ENCODE peak calls at places on chromosomes 12 and 14, in seven cellular contexts. S, Z, V, U, W, E and R are unnamed samples.

GRCh38 chr12:97164936-97165335 is 257.9 kb downstream of the NEDD1 start:
- DNase-seq in S (no peak), Z (no peak), V (no peak), U (no peak), W (no peak), E (no peak), R (no peak)

GRCh38 chr14:104378636-104379225 is 200.8 kb upstream of the C14orf180 start:
- DNase-seq in S (no peak), Z (no peak), V (no peak), U (no peak), W (no peak), E (peak; percentile 14), R (no peak)

GRCh38 chr14:68895304-68895703 is 83.8 kb downstream of the ACTN1 start:
- DNase-seq in S (no peak), Z (no peak), V (no peak), U (no peak), W (no peak), E (no peak), R (no peak)

GRCh38 chr14:72962829-72963312 is 36.6 kb downstream of the DCAF4 start:
- DNase-seq in S (no peak), Z (peak; percentile 87), V (no peak), U (peak; percentile 84), W (peak; percentile 33), E (no peak), R (peak; percentile 79)

GRCh38 chr14:28779416-28779941 is 12.9 kb downstream of the FOXG1 start:
- DNase-seq in S (no peak), Z (no peak), V (no peak), U (no peak), W (no peak), E (no peak), R (no peak)

GRCh38 chr12:1488908-1489381 is 105.4 kb downstream of the FBXL14 start:
- DNase-seq in S (no peak), Z (peak; percentile 40), V (peak; percentile 65), U (no peak), W (no peak), E (no peak), R (peak; percentile 64)

GRCh38 chr12:131332224-131332623 is 378.5 kb downstream of the ADGRD1 start:
- DNase-seq in S (no peak), Z (no peak), V (peak; percentile 1), U (no peak), W (no peak), E (no peak), R (no peak)

GRCh38 chr14:104399432-104400155 is 180.0 kb upstream of the C14orf180 start:
- DNase-seq in S (peak; percentile 32), Z (no peak), V (no peak), U (no peak), W (no peak), E (no peak), R (no peak)

GRCh38 chr14:55071051-55071450 is 19.6 kb downstream of the MAPK1IP1L start:
- DNase-seq in S (no peak), Z (peak; percentile 21), V (peak; percentile 10), U (no peak), W (no peak), E (no peak), R (peak; percentile 38)

GRCh38 chr12:25689996-25690501 is 137.0 kb upstream of the LMNTD1 start:
- DNase-seq in S (no peak), Z (no peak), V (peak; percentile 31), U (no peak), W (no peak), E (peak; percentile 50), R (no peak)

GRCh38 chr14:99158646-99159165 is 113.3 kb downstream of the BCL11B start:
- DNase-seq in S (no peak), Z (no peak), V (no peak), U (no peak), W (no peak), E (no peak), R (no peak)

GRCh38 chr12:116879509-116880212 is 1.6 kb downstream of the HRK start:
- DNase-seq in S (no peak), Z (peak; percentile 9), V (no peak), U (no peak), W (no peak), E (no peak), R (no peak)

GRCh38 chr12:1719139-1719538 is 28.3 kb downstream of the ADIPOR2 start:
- DNase-seq in S (no peak), Z (peak; percentile 38), V (no peak), U (no peak), W (no peak), E (no peak), R (peak; percentile 20)

GRCh38 chr14:24851406-24851805 is 198.5 kb downstream of the STXBP6 start:
- DNase-seq in S (no peak), Z (no peak), V (no peak), U (no peak), W (no peak), E (no peak), R (no peak)

GRCh38 chr14:24849471-24849870 is 200.5 kb downstream of the STXBP6 start:
- DNase-seq in S (no peak), Z (peak; percentile 43), V (no peak), U (no peak), W (no peak), E (no peak), R (peak; percentile 48)

GRCh38 chr14:24853446-24853845 is 196.5 kb downstream of the STXBP6 start:
- DNase-seq in S (no peak), Z (no peak), V (no peak), U (no peak), W (no peak), E (no peak), R (no peak)

GRCh38 chr14:24851837-24852236 is 198.1 kb downstream of the STXBP6 start:
- DNase-seq in S (no peak), Z (peak; percentile 34), V (no peak), U (no peak), W (no peak), E (no peak), R (peak; percentile 52)

GRCh38 chr14:24852312-24853060 is 197.5 kb downstream of the STXBP6 start:
- DNase-seq in S (no peak), Z (no peak), V (no peak), U (no peak), W (no peak), E (no peak), R (no peak)
- H3K4me3 ChIP-seq in S (no peak overlapping the region), Z (no peak overlapping the region), V (no peak overlapping the region), U (no peak overlapping the region), W (no peak overlapping the region), E (no peak overlapping the region), R (no peak overlapping the region)

DNA sequence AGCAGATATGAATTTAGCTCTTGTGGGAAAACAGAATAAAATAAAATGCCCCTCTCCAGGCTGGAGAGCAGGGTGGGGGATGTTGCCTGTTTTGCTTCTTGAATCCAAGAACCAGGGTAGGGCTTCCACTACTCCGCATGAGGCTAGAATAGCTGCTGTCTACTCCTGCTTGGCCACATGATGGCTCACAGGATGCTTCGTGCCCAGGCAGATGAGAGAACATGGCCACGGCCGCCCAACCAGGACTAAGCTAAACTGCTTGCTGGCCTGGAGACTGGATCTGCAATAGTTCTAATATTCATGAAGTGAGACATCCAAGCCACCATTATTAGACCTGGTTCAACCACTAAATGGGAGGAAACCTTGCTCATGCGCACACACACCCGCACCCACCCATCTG is 122.2 kb upstream of the METAP2 start:
- DNase-seq in S (no peak), Z (no peak), V (no peak), U (no peak), W (no peak), E (no peak), R (peak; percentile 22)
- TF ChIP-seq CTCF in S (no peak), Z (no peak), V (no peak), U (no peak), W (no peak), E (no peak), R (no peak)

GRCh38 chr12:57456737-57457490 is 1.8 kb downstream of the INHBE start:
- DNase-seq in S (no peak), Z (no peak), V (no peak), U (no peak), W (no peak), E (no peak), R (no peak)

GRCh38 chr12:57459055-57459749 is 383 bp upstream of the GLI1 start:
- DNase-seq in S (peak; percentile 92), Z (peak; percentile 97), V (peak; percentile 88), U (peak; percentile 80), W (peak; percentile 72), E (peak; percentile 95), R (peak; percentile 98)

GRCh38 chr12:57460457-57461325 is 1.1 kb downstream of the GLI1 start:
- DNase-seq in S (no peak), Z (no peak), V (no peak), U (peak; percentile 41), W (no peak), E (no peak), R (no peak)

GRCh38 chr12:57459750-57460400 is at the start of gene GLI1:
- DNase-seq in S (no peak), Z (peak; percentile 46), V (no peak), U (peak; percentile 67), W (no peak), E (no peak), R (no peak)

GRCh38 chr12:57458665-57459054 is 925 bp upstream of the GLI1 start:
- DNase-seq in S (no peak), Z (no peak), V (peak; percentile 30), U (no peak), W (no peak), E (no peak), R (no peak)
- H3K4me3 ChIP-seq in S (peak overlapping the region; percentile 73), Z (peak overlapping the region; percentile 83), V (peak overlapping the region; percentile 68), U (peak overlapping the region; percentile 65), W (peak overlapping the region; percentile 81), E (peak overlapping the region; percentile 83), R (peak overlapping the region; percentile 73)

GRCh38 chr12:5073838-5074237 is 30.2 kb downstream of the KCNA5 start:
- DNase-seq in S (no peak), Z (peak; percentile 31), V (no peak), U (no peak), W (no peak), E (no peak), R (peak; percentile 8)
- TF ChIP-seq CTCF in S (no peak), Z (peak; percentile 44), V (no peak), U (no peak), W (peak; percentile 24), E (no peak), R (peak; percentile 44)

GRCh38 chr12:121451931-121452330 is 52.0 kb downstream of the RNF34 start:
- DNase-seq in S (no peak), Z (peak; percentile 28), V (no peak), U (no peak), W (no peak), E (no peak), R (no peak)
- H3K4me3 ChIP-seq in S (no peak overlapping the region), Z (no peak overlapping the region), V (peak overlapping the region; percentile 57), U (no peak overlapping the region), W (no peak overlapping the region), E (peak overlapping the region; percentile 30), R (no peak overlapping the region)

GRCh38 chr14:106831322-106831720 is 1304.9 kb downstream of the TMEM121 start:
- DNase-seq in S (no peak), Z (no peak), V (no peak), U (no peak), W (no peak), E (peak; percentile 65), R (peak; percentile 0)
- TF ChIP-seq CTCF in S (no peak), Z (no peak), V (no peak), U (no peak), W (peak; percentile 33), E (peak; percentile 34), R (peak; percentile 23)